ENCODE peak calls at places on chromosomes 2 and 18, in four cellular contexts. O is epithelial cell of esophagus, D is A549, V is heart left ventricle. N is an unnamed sample.
A peak's percentile ranks its signal among the peaks of the same experiment; 100 is the strongest.

GRCh38 chr2:12721571-12722444 is 5.1 kb downstream of the TRIB2 start:
- DNase-seq in V (no peak), O (no peak), D (no peak), N (peak; percentile 61)

GRCh38 chr2:8515390-8515761 is 166.5 kb upstream of the ID2 start:
- DNase-seq in O (no peak), D (no peak), V (peak; percentile 72), N (no peak)

GRCh38 chr2:1731963-1732768 is 12.1 kb downstream of the PXDN start:
- DNase-seq in D (no peak), O (no peak), V (peak; percentile 43), N (peak; percentile 97)

GRCh38 chr2:60947056-60947455 is 65.7 kb downstream of the REL start:
- DNase-seq in O (no peak), V (no peak), D (no peak), N (no peak)

GRCh38 chr2:70965506-70965905 is 12.9 kb upstream of the ANKRD53 start:
- DNase-seq in D (no peak), V (no peak), O (no peak), N (no peak)

GRCh38 chr2:44731505-44731904 is 210.0 kb upstream of the SIX3 start:
- DNase-seq in V (no peak), D (no peak), O (no peak), N (no peak)

GRCh38 chr18:58335821-58336220 is 291.8 kb downstream of the NEDD4L start:
- DNase-seq in V (no peak), O (no peak), D (no peak), N (no peak)

GRCh38 chr2:61439241-61440002 is 31.5 kb downstream of the USP34 start:
- DNase-seq in O (no peak), V (peak; percentile 86), D (no peak), N (no peak)

GRCh38 chr18:62523631-62524442 is 1.0 kb downstream of the ZCCHC2 start:
- DNase-seq in V (peak; percentile 57), O (peak; percentile 66), D (peak; percentile 6), N (no peak)

GRCh38 chr2:3186766-3187165 is 190.9 kb downstream of the EIPR1 start:
- DNase-seq in V (no peak), O (no peak), D (no peak), N (no peak)

GRCh38 chr2:199197448-199197847 is 260.3 kb downstream of the SATB2 start:
- DNase-seq in D (no peak), V (no peak), O (no peak), N (no peak)

GRCh38 chr2:61702088-61702467 is 151.8 kb downstream of the FAM161A start:
- DNase-seq in D (no peak), V (no peak), O (no peak), N (no peak)

GRCh38 chr18:58202406-58202730 is 158.3 kb downstream of the NEDD4L start:
- DNase-seq in D (no peak), V (no peak), O (peak; percentile 89), N (no peak)

GRCh38 chr2:98771771-98772521 is 41.0 kb upstream of the MGAT4A start:
- DNase-seq in O (no peak), V (no peak), D (no peak), N (no peak)

GRCh38 chr18:50675043-50675442 is 115.2 kb downstream of the MAPK4 start:
- DNase-seq in O (no peak), V (no peak), D (no peak), N (no peak)

GRCh38 chr18:25399554-25399953 is 47.6 kb upstream of the ZNF521 start:
- DNase-seq in V (no peak), D (no peak), O (no peak), N (no peak)

GRCh38 chr18:64936671-64937070 is 787.8 kb upstream of the LINC00305 start:
- DNase-seq in V (no peak), O (no peak), D (no peak), N (no peak)

GRCh38 chr2:216776076-216776726 is 80.9 kb upstream of the IGFBP5 start:
- DNase-seq in V (no peak), D (no peak), O (no peak), N (no peak)

GRCh38 chr2:157876771-157877108 is 610 bp upstream of the ACVR1 start:
- DNase-seq in D (no peak), V (no peak), O (no peak), N (no peak)

GRCh38 chr2:170518911-170519310 is 196.2 kb upstream of the SP5 start:
- DNase-seq in V (no peak), O (no peak), D (no peak), N (no peak)

GRCh38 chr2:165079432-165079831 is 124.1 kb upstream of the SLC38A11 start:
- DNase-seq in O (no peak), D (no peak), V (no peak), N (no peak)

GRCh38 chr18:48787523-48788151 is 163.1 kb downstream of the SMAD7 start:
- DNase-seq in D (no peak), V (peak; percentile 16), O (no peak), N (no peak)

GRCh38 chr18:985301-985700 is 80.6 kb downstream of the ADCYAP1 start:
- DNase-seq in V (peak; percentile 45), O (no peak), D (no peak), N (no peak)

GRCh38 chr2:124250433-124250832 is 225.3 kb downstream of the CNTNAP5 start:
- DNase-seq in O (no peak), D (no peak), V (no peak), N (no peak)

GRCh38 chr2:66570471-66570870 is 135.5 kb downstream of the MEIS1 start:
- DNase-seq in V (no peak), O (no peak), D (no peak), N (no peak)

GRCh38 chr2:157903051-157903625 is 27.0 kb upstream of the ACVR1 start:
- DNase-seq in O (no peak), D (no peak), V (no peak), N (no peak)

GRCh38 chr2:68771211-68771721 is 36.7 kb downstream of the ARHGAP25 start:
- DNase-seq in D (no peak), V (peak; percentile 54), O (no peak), N (no peak)

GRCh38 chr2:7070483-7070882 is 153.3 kb downstream of the RNF144A start:
- DNase-seq in D (no peak), O (no peak), V (no peak), N (no peak)

GRCh38 chr2:152402780-152403388 is 67.9 kb downstream of the FMNL2 start:
- DNase-seq in O (no peak), V (no peak), D (no peak), N (no peak)

GRCh38 chr2:174066871-174067270 is 101.7 kb upstream of the SP3 start:
- DNase-seq in D (no peak), O (no peak), V (no peak), N (no peak)

GRCh38 chr2:25030702-25031101 is 11.2 kb upstream of the EFR3B start:
- DNase-seq in O (no peak), D (no peak), V (no peak), N (no peak)

GRCh38 chr18:46281185-46282176 is 177.3 kb downstream of the HAUS1 start:
- DNase-seq in V (peak; percentile 63), D (peak; percentile 43), O (peak; percentile 81), N (no peak)

GRCh38 chr2:109129356-109129920 is 433 bp downstream of the SH3RF3 start:
- DNase-seq in D (peak; percentile 10), V (peak; percentile 42), O (peak; percentile 19), N (no peak)

DNA sequence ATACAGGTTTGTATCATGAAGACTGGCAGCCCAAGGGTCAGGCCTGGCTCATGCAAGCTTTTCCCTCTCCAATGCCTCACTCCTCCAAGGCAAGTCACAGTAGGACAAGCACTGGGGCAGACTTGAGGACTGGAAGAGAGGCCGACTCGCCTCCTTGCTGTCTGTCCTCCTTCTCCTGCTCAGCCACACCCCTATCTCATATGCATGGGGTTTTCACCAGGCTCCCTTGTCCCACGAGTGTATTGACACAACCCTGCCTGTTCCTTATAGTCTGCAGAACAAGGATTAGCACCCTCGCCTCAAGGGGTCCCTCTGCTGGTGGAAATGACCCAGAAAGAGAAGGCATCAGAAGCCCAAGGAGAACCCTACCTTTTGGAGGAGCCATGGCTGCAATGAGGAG is 223.7 kb downstream of the SOX11 start:
- DNase-seq in D (no peak), O (peak; percentile 0), V (no peak), N (no peak)
- TF ChIP-seq CTCF in D (peak; percentile 10), O (peak; percentile 41), V (peak; percentile 10), N (no peak)

GRCh38 chr2:117814417-117815264 is at the start of gene DDX18:
- DNase-seq in V (peak; percentile 97), D (peak; percentile 50), O (peak; percentile 98), N (peak; percentile 81)

GRCh38 chr2:117815946-117816345 is 1.5 kb downstream of the DDX18 start:
- DNase-seq in O (peak; percentile 16), V (no peak), D (no peak), N (no peak)

GRCh38 chr2:117820444-117820843 is 6.0 kb downstream of the DDX18 start:
- DNase-seq in V (no peak), D (no peak), O (no peak), N (no peak)

DNA sequence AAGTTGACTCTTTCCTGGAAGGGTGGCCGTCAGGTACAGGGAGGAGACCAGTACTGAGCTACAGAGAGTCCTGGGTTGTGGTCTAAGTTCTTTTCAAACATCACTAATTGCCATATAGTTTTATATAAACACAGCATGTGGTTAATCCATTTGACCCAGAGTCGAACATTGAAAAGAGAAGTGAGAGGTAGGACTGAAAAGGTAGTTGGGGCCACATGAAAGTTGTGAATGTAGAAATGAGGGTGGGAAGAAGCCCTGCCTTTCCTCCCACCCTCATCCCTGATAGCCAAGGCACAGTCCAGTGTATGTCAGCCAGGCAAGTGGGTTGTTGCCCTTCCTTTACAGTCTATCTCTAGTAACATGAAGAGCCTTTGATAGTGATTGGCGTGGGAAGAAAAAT is 4.4 kb downstream of the DDX18 start:
- DNase-seq in V (no peak), O (no peak), D (no peak), N (no peak)
- H3K4me3 ChIP-seq in V (no peak overlapping the region), O (no peak overlapping the region), D (no peak overlapping the region), N (no peak overlapping the region)

DNA sequence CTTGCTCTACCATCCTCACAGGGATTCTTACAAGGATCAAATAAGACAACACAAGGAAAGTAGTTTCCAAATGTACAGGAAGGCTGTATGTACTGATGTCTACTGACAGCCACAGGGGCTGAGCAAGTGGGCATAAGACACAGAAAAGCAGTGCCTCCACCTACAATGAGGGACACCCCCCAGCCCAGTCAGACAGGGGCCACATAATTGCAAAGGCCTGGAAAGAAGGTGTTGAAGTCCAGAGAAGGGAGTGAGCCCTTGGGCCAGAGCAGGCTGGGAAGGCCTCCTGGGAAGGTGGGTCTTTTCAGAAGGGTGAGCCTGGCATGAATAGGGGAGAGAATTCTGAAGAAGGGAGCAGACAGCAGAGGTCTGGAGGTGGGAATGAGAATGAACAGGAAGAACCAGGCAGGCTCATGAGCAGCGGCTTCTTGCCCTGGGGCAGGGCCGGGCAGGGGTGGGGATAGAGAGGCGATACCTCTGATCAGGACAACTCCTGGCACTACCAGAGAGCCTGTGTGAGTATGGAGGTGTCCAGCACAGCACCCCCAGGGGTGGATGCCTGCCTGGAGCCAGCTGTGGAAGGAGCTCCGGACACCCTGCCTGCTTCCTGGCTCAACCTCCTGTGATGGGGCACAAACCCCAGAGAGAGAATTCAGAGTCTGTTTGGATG is 30.1 kb downstream of the HS1BP3 start:
- DNase-seq in D (no peak), V (peak; percentile 22), O (peak; percentile 58), N (no peak)
- TF ChIP-seq CTCF in D (no peak), V (no peak), O (no peak), N (no peak)

GRCh38 chr2:181399046-181399445 is 58.1 kb upstream of the ITGA4 start:
- DNase-seq in O (peak; percentile 54), V (no peak), D (no peak), N (no peak)

GRCh38 chr2:181397331-181397730 is 59.9 kb upstream of the ITGA4 start:
- DNase-seq in O (no peak), V (no peak), D (no peak), N (no peak)

GRCh38 chr2:181395871-181396574 is 61.2 kb upstream of the ITGA4 start:
- DNase-seq in V (no peak), D (no peak), O (no peak), N (no peak)

GRCh38 chr2:181396575-181397062 is 60.6 kb upstream of the ITGA4 start:
- DNase-seq in D (no peak), V (no peak), O (no peak), N (peak; percentile 44)

GRCh38 chr2:181398000-181398399 is 59.2 kb upstream of the ITGA4 start:
- DNase-seq in O (no peak), V (no peak), D (no peak), N (no peak)
- H3K4me3 ChIP-seq in O (no peak overlapping the region), V (no peak overlapping the region), D (no peak overlapping the region), N (no peak overlapping the region)

N was measured in BJ.